ENCODE peak calls at places on chromosomes 1 and 21, in four cellular contexts. E is transverse colon, A is colonic mucosa, Q is GM23338. G is an unnamed sample.
A peak's percentile ranks its signal among the peaks of the same experiment; 100 is the strongest.

GRCh38 chr21:45536301-45537081 is 5.7 kb downstream of the SLC19A1 start:
- DNase-seq in Q (no peak), E (peak; percentile 6), A (no peak), G (no peak)

GRCh38 chr1:7932524-7933149 is 8.0 kb downstream of the TNFRSF9 start:
- DNase-seq in Q (peak; percentile 27), E (no peak), A (no peak), G (no peak)

GRCh38 chr1:221303623-221304022 is 424.4 kb downstream of the HLX start:
- DNase-seq in A (no peak), E (no peak), Q (no peak), G (no peak)

GRCh38 chr1:188429385-188429784 is 1600.6 kb downstream of the PLA2G4A start:
- DNase-seq in A (no peak), E (no peak), Q (no peak), G (no peak)

GRCh38 chr1:20604678-20605077 is 15.8 kb downstream of the CDA start:
- DNase-seq in E (peak; percentile 41), Q (no peak), A (peak; percentile 40), G (no peak)

GRCh38 chr1:163874070-163874469 is 552.3 kb downstream of the NUF2 start:
- DNase-seq in E (no peak), A (no peak), Q (peak; percentile 34), G (no peak)

GRCh38 chr1:159023723-159024122 is 14.0 kb downstream of the IFI16 start:
- DNase-seq in A (no peak), Q (peak; percentile 29), E (no peak), G (no peak)

GRCh38 chr1:244049142-244049968 is 1.7 kb upstream of the ZBTB18 start:
- DNase-seq in Q (peak; percentile 61), E (peak; percentile 62), A (peak; percentile 45), G (peak; percentile 48)

GRCh38 chr1:199687321-199687720 is 340.2 kb upstream of the NR5A2 start:
- DNase-seq in A (no peak), E (no peak), Q (peak; percentile 46), G (no peak)

GRCh38 chr1:156705918-156706646 is 699 bp upstream of the CRABP2 start:
- DNase-seq in E (peak; percentile 66), Q (peak; percentile 96), A (peak; percentile 64), G (peak; percentile 88)

GRCh38 chr1:160567858-160568682 is 11.2 kb downstream of the CD84 start:
- DNase-seq in E (peak; percentile 22), A (no peak), Q (no peak), G (no peak)

GRCh38 chr1:202811296-202812175 is 782 bp downstream of the PCAT6 start:
- DNase-seq in A (peak; percentile 58), E (peak; percentile 44), Q (peak; percentile 67), G (peak; percentile 57)

DNA sequence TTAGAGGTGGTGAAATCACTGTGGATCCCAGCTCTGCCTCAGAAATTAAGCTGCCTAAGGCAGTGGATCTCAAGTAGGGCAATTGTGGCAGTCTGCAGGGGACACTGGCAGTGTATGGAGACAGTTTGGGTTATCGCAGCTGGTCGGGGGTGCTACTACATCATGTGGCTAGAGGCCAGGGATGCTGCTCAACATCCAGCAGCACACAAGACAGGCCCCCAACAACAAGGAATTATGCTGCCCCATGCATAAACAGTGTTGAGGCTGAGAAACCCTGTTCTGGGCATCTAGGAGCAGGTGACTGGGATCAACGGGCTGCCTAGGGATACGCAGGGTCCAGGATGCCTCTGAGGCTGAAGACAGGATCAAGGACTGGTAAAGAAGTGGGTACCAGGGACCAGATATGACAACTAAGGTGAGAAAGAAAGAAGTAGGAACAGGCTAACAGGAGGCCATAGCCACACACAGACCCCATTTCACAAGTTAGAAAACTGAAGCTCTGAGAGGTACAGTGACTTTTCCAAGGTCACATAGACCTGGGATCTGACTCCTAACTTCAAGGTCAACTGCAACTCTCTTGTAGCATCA is 8.7 kb downstream of the BATF3 start:
- DNase-seq in A (no peak), Q (no peak), E (no peak), G (no peak)
- TF ChIP-seq CTCF in A (no peak), Q (no peak), E (no peak), G (no peak)

GRCh38 chr1:196598902-196599301 is 9.3 kb downstream of the KCNT2 start:
- DNase-seq in E (no peak), Q (no peak), A (no peak), G (no peak)
- TF ChIP-seq CTCF in E (no peak), Q (no peak), A (no peak), G (no peak)

GRCh38 chr1:2914702-2915101 is 106.6 kb upstream of the ACTRT2 start:
- DNase-seq in E (no peak), A (no peak), Q (no peak), G (no peak)
- TF ChIP-seq CTCF in E (no peak), A (no peak), Q (no peak), G (no peak)

DNA sequence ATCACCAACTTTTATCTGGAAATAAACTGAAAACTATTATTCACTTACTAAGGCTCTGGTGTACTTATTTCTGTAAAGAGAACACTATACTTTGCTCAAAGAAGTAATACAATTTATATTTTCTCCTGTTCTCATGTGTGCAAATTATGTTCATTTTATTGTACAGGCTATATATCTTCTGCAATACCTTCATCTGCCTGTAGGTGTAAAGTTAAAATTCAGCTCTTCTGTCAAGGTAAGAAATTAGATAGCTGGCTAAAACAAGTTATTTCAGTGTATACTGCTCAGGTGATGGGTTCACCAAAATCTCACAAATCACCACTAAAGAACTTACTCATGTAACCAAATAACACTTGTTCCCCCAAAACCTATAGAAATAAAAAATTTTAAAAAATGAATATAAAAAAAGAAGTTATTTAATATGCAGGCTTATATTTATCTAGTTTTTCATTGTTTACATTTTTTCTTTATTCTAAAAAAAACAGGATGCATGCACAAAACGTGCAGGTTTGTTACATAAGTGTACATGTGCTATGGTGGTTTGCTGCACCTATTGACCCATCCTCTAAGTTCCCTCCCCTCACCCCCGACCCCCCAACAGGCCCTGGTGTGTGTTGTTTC is 81.5 kb downstream of the PTGER3 start:
- DNase-seq in E (no peak), A (no peak), Q (peak; percentile 14), G (peak; percentile 9)
- TF ChIP-seq CTCF in E (peak; percentile 30), A (peak; percentile 42), Q (no peak), G (peak; percentile 22)

GRCh38 chr1:65623895-65624294 is 168.8 kb upstream of the PDE4B start:
- DNase-seq in E (no peak), Q (no peak), A (no peak), G (no peak)
- TF ChIP-seq CTCF in E (no peak), Q (no peak), A (no peak), G (no peak)

GRCh38 chr1:206633708-206634121 is 1.6 kb upstream of the DYRK3 start:
- DNase-seq in Q (no peak), A (no peak), E (peak; percentile 11), G (no peak)

GRCh38 chr1:206635080-206635982 is at the start of gene DYRK3:
- DNase-seq in Q (peak; percentile 95), E (peak; percentile 96), A (peak; percentile 95), G (peak; percentile 97)

GRCh38 chr1:206628916-206629315 is 6.4 kb upstream of the DYRK3 start:
- DNase-seq in E (no peak), Q (no peak), A (no peak), G (no peak)

GRCh38 chr1:206634365-206635079 is 814 bp upstream of the DYRK3 start:
- DNase-seq in A (peak; percentile 97), Q (peak; percentile 95), E (peak; percentile 93), G (peak; percentile 59)

GRCh38 chr1:206631085-206631509 is 4.2 kb upstream of the DYRK3 start:
- DNase-seq in Q (peak; percentile 96), E (peak; percentile 56), A (peak; percentile 59), G (peak; percentile 75)
- TF ChIP-seq CTCF in Q (peak; percentile 91), E (peak; percentile 35), A (no peak), G (peak; percentile 51)

GRCh38 chr1:145978477-145978859 is 14.0 kb downstream of the POLR3GL start:
- DNase-seq in E (no peak), A (no peak), Q (no peak), G (no peak)

GRCh38 chr1:145979746-145980435 is 15.4 kb downstream of the POLR3GL start:
- DNase-seq in E (peak; percentile 44), Q (no peak), A (no peak), G (no peak)

GRCh38 chr1:145977486-145978476 is 13.3 kb downstream of the POLR3GL start:
- DNase-seq in E (peak; percentile 84), Q (peak; percentile 92), A (peak; percentile 76), G (peak; percentile 78)

GRCh38 chr1:145977016-145977415 is 12.5 kb downstream of the POLR3GL start:
- DNase-seq in A (no peak), Q (no peak), E (no peak), G (no peak)

DNA sequence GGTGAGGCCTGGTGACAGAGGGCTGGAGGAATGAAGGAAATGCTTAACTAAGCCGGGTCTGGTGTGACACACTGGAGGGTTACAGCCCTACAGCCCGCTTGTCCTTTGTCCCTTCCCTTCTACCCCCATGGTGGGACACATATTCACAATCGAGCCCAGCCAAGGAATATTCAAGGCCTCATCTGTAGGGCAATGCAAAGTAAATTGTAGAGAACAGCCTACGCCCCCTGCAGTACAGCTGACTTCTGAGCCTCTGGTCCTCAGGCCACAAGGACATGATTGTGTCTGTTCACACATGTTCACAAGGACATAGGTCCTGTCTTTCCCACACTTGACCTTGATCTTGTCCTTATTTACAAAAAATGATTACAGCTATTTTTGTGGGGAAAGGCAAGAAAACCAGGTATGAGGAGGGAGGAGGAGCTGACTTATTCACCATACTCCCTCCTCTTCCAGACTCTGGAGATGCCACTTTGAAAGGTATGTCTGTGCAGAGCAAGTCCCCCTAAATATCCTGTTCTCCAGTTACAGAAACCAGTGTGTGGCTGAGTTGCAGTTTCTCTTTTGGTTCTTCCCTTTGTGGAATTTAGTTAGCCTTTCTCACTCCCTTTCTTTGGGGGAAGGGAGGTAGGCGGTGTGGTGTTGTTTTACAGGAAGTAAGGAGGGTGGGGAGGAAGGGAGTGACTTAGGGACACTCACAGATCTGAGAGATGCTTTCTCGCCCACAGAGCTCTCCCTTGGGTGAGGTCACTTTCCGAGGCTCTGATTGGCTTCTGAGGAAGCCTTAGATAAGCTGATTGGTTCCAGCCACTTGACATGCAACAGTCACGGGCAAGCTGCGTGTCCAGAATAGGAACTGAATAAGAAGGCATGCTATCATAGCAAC is 14.6 kb downstream of the POLR3GL start:
- DNase-seq in Q (peak; percentile 98), A (peak; percentile 96), E (peak; percentile 96), G (peak; percentile 85)
- TF ChIP-seq CTCF in Q (peak; percentile 54), A (no peak), E (peak; percentile 17), G (peak; percentile 42)